ENCODE peak calls at places on chromosomes 13 and 19, in four cellular contexts. G is uterus, F is breast epithelium, A is gastrocnemius medialis. W is an unnamed sample.

GRCh38 chr19:36064829-36065228 is 10.1 kb downstream of the WDR62 start:
- DNase-seq in G (no peak), F (no peak), A (no peak), W (no peak)

GRCh38 chr13:32029684-32030083 is 1.9 kb upstream of the FRY start:
- DNase-seq in G (no peak), F (no peak), A (no peak), W (no peak)

GRCh38 chr19:23273022-23273593 is 22.9 kb upstream of the ZNF724 start:
- DNase-seq in G (no peak), F (no peak), A (no peak), W (no peak)

GRCh38 chr13:78326608-78327007 is 276.7 kb downstream of the POU4F1 start:
- DNase-seq in G (no peak), F (no peak), A (no peak), W (no peak)

GRCh38 chr13:22801402-22802003 is 379.3 kb upstream of the SGCG start:
- DNase-seq in G (no peak), F (no peak), A (no peak), W (no peak)

GRCh38 chr19:54106716-54107115 is 4.1 kb downstream of the NDUFA3 start:
- DNase-seq in G (no peak), F (no peak), A (no peak), W (peak; percentile 7)

GRCh38 chr19:14107581-14108461 is 9.7 kb downstream of the PRKACA start:
- DNase-seq in G (no peak), F (no peak), A (peak; percentile 81), W (no peak)

GRCh38 chr13:73898276-73898675 is 235.9 kb downstream of the KLF12 start:
- DNase-seq in G (no peak), F (no peak), A (no peak), W (no peak)

GRCh38 chr19:42412661-42413076 is 14.5 kb downstream of the LIPE start:
- DNase-seq in G (no peak), F (no peak), A (peak; percentile 39), W (no peak)

GRCh38 chr19:588758-589692 is 656 bp upstream of the HCN2 start:
- DNase-seq in G (no peak), F (no peak), A (no peak), W (no peak)

GRCh38 chr19:15288146-15288963 is 44.0 kb downstream of the BRD4 start:
- DNase-seq in G (no peak), F (no peak), A (no peak), W (peak; percentile 32)

GRCh38 chr13:90070362-90070761 is 1277.1 kb upstream of the MIR17HG start:
- DNase-seq in G (no peak), F (no peak), A (no peak), W (no peak)

GRCh38 chr19:38229585-38230073 is 5.6 kb upstream of the DPF1 start:
- DNase-seq in G (peak; percentile 54), F (no peak), A (no peak), W (peak; percentile 57)

GRCh38 chr19:41309225-41310030 is 544 bp upstream of the CCDC97 start:
- DNase-seq in G (no peak), F (no peak), A (no peak), W (no peak)
- H3K36me3 ChIP-seq in G (no peaks in the 10 kb centered on the region), F (peaks cover 17% of the 10 kb centered on the region), A (no peaks in the 10 kb centered on the region), W (peaks cover 20% of the 10 kb centered on the region)

GRCh38 chr19:16586477-16586871 is 14.3 kb upstream of the SLC35E1 start:
- DNase-seq in G (no peak), F (no peak), A (no peak), W (no peak)
- H3K4me1 ChIP-seq in G (peaks cover 24% of the 10 kb centered on the region), F (peaks cover 51% of the 10 kb centered on the region), A (peaks cover 100% of the 10 kb centered on the region), W (peaks cover 85% of the 10 kb centered on the region)

DNA sequence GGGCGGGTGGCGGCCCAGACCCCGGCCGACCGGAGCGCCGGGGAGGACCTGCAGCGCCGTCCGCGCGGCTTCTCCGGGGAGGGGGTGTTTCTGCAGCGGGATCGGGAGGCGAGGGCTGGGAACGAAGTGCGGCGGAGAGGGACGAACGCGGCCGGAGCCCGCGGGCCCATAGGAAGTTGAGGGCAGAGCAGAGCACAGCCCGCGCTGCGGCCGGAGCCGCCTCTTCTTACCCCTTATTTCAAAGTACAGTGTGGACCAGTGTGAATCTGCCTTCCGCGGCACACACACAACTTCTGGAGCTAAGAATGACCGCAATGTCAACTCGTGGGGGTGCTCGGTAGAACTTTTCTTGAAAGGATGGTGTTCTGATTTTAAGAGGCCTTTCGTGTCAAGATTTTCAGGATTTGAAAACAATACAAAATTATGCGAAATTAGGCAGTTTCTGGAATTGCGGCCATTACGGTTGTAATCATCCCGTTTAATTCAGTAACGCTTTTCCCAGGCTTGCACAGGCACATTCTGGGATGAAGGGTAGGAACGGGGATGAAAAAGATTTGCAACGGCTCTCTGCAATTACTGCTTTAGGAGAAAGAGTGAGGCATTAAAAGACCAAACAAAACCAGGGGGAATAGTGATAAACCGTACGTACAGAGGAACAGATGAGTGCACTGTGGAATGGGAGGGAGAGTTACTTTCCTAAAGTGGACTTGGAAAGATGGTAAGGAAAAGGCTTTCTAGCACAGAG is 845 bp downstream of the TDRD3 start:
- DNase-seq in G (peak; percentile 49), F (peak; percentile 29), A (peak; percentile 43), W (peak; percentile 58)
- TF ChIP-seq POLR2A in G (no peak), F (no peak), A (no peak), W (peak; percentile 64)

DNA sequence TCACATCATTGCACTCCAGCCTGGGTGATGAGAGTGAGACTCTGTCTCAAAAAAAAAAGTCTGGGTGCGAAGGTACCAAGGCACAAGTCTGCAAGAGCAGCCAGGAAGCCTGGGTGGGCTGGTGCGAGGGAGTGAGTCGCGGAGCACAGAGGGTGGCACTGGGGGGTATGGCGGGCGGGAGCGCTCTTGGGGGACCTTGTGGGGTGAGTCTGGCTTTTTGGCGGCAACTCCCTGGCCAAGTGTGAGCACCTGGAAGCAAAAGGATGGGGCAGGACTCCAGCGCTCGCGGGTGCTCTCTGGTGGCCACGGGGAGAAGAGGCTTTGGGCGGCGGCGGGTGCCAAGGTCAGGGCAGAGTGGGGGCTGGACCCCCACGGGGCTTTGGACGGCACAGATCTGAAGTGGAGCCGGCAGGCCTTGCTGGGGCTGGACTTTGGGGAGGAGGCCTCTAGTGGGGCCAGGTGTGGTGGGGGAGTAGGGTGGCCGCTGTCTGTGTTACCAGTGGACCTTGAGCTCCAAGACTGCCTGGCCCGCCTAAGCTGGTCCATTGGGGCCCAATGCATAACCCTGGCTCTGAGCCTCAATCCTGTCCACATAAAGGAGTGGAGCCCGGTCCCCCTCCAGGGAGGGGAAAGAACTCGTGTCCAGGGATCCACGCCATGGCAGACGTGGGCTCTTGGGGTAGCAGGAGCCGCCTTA is 1.6 kb downstream of the P2RY11 start:
- DNase-seq in G (no peak), F (no peak), A (no peak), W (peak; percentile 61)
- H3K36me3 ChIP-seq in G (no peaks in the 10 kb centered on the region), F (no peaks in the 10 kb centered on the region), A (no peaks in the 10 kb centered on the region), W (peaks cover 30% of the 10 kb centered on the region)

DNA sequence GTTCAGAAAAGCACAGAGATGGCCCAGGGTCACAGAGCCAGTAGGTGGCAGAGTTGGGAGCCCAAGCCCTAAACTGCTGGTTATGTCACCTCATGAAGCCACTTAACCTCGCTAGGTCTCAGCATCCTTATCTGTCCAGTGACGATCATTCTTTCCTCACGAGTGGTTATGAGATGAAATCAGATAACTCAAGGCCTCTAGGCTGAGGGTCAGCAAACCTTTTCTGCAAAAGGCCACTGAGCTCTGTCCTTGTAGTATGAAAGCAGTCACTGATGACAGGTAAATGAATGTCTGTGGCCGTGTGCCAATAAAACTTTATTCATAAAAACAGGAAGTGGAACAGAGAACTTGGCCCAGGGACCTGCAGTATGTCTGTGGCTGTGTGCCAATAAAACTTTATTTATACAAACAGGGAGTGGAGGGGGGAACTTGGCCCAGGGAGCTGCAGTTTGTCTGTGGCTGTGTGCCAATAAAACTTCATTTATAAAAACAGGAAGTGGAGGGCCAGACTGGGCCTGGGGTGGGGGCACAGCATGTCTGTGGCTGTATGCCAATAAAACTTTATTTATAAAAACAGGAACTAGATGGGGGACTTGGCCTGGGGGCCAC is 71.2 kb downstream of the GNG7 start:
- DNase-seq in G (no peak), F (no peak), A (no peak), W (no peak)
- H3K4me1 ChIP-seq in G (no peaks in the 10 kb centered on the region), F (no peaks in the 10 kb centered on the region), A (peaks cover 11% of the 10 kb centered on the region), W (peaks cover 42% of the 10 kb centered on the region)